ENCODE peak calls at places on chromosomes 7 and 10, in four cellular contexts. P, J, K and D are unnamed samples.

GRCh38 chr10:62025901-62026879 is 124.7 kb downstream of the ARID5B start:
- DNase-seq in J (no peak), P (no peak), K (no peak), D (no peak)

GRCh38 chr10:30701471-30702173 is 72.1 kb upstream of the LYZL2 start:
- DNase-seq in J (no peak), P (no peak), K (peak), D (no peak)

GRCh38 chr7:33979807-33980355 is 74.5 kb downstream of the BMPER start:
- DNase-seq in P (no peak), J (no peak), K (no peak), D (no peak)

GRCh38 chr7:128921866-128922440 is 11.4 kb upstream of the KCP start:
- DNase-seq in K (no peak), J (no peak), P (peak), D (no peak)

GRCh38 chr10:131786756-131787605 is 113.8 kb upstream of the PPP2R2D start:
- DNase-seq in P (no peak), J (no peak), K (peak), D (peak)

GRCh38 chr7:70355591-70356323 is 757.5 kb downstream of the AUTS2 start:
- DNase-seq in P (no peak), J (no peak), K (no peak), D (no peak)

GRCh38 chr7:129739427-129739826 is 127.9 kb downstream of the NRF1 start:
- DNase-seq in K (no peak), P (no peak), J (no peak), D (no peak)

GRCh38 chr10:111083222-111084095 is 6.6 kb downstream of the ADRA2A start:
- DNase-seq in J (peak), P (no peak), K (no peak), D (no peak)

GRCh38 chr7:50155755-50156154 is 62.7 kb upstream of the ZPBP start:
- DNase-seq in K (no peak), J (no peak), P (no peak), D (no peak)

GRCh38 chr10:10788761-10789160 is 228.9 kb upstream of the CELF2 start:
- DNase-seq in K (no peak), P (no peak), J (no peak), D (no peak)

GRCh38 chr7:92279429-92280031 is 33.8 kb downstream of the ANKIB1 start:
- DNase-seq in K (no peak), J (no peak), P (no peak), D (no peak)

GRCh38 chr7:108263364-108263951 is 133.3 kb upstream of the LAMB4 start:
- DNase-seq in P (no peak), J (no peak), K (no peak), D (no peak)

GRCh38 chr7:20114463-20114862 is 102.7 kb downstream of the MACC1 start:
- DNase-seq in P (no peak), J (no peak), K (no peak), D (no peak)

GRCh38 chr10:58588673-58589265 is 76.1 kb downstream of the BICC1 start:
- DNase-seq in K (no peak), J (no peak), P (no peak), D (no peak)

GRCh38 chr7:120421151-120421651 is 148.2 kb downstream of the KCND2 start:
- DNase-seq in P (no peak), J (no peak), K (no peak), D (no peak)

GRCh38 chr7:38907066-38907465 is 1.9 kb downstream of the VPS41 start:
- DNase-seq in K (no peak), P (no peak), J (no peak), D (no peak)
- H3K27ac ChIP-seq in K (no peak), P (no peak), J (no peak), D (no peak)

GRCh38 chr10:114517681-114518250 is 113.5 kb upstream of the AFAP1L2 start:
- DNase-seq in K (no peak), P (no peak), J (no peak), D (no peak)
- H3K27ac ChIP-seq in K (no peak), P (peak), J (peak), D (no peak)

DNA sequence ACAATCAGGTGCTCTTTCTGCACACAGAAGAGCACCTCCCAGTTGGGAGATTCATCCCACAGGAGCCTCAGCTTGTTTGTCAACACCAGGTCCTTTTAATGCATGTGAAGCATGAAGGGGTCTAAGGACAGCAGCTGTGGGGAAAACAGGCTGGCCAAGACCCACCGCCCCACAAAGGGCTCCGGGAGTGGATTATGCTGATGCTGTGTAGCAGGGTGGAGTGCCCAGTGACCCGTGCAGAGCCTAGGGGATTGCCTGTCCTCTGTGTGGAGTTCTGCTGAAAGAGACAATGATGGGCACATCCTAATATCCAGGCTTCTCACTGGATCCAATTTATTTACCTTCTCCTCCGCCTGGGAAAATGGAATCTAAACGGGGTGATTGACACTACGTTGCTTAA is 74.0 kb downstream of the PIP4K2A start:
- DNase-seq in P (no peak), J (no peak), K (no peak), D (no peak)
- H3K27ac ChIP-seq in P (no peak), J (no peak), K (no peak), D (peak)

DNA sequence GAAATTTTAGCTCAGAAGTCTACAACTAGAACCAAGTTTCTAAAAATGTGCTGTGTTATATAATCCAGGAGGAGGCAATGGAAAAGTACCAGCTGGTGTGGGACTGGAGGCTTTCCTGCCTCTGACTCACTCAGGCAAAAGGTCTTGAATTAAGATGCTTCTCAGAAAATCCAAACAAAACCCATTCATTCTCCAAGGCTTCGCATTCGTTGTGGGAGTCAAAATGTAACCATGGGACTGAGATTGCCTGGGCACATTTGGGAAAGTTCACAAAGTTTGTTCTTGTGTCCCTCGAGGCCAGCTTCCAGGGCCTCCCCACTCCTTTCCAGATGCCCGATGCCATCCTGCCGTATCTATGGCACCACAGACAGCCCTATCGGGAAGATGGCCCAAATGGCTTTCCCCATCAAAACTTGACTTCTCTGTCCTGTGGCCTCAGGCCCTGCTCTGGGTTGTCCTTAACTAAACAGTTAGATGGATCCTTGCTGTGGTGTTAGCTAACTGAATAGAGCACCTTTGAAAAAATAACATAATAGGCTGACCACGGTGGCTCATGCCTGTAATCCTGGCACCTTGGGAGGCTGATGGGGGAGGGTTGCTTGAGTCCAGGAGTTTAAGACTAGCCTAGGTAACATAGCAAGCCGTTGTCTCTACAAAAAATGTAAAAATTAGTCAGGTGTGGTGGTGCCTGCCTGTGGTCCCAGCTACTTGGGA is 180.5 kb downstream of the PFKFB3 start:
- DNase-seq in K (no peak), J (no peak), P (no peak), D (no peak)
- H3K27ac ChIP-seq in K (no peak), J (peak), P (peak), D (peak)

GRCh38 chr7:97752215-97752614 is 20.3 kb downstream of the TAC1 start:
- DNase-seq in J (no peak), K (no peak), P (no peak), D (no peak)
- H3K27ac ChIP-seq in J (no peak), K (no peak), P (no peak), D (no peak)